ENCODE peak calls at places on chromosome 7, in five cellular contexts. W is NCI-H69, X is mesenchymal stem cell, U is MCF 10A, R is GM12892. O is an unnamed sample.

GRCh38 chr7:7996568-7996967 is 28.0 kb downstream of the GLCCI1 start:
- DNase-seq in W (peak), X (no peak), R (no peak), U (peak), O (no peak)

GRCh38 chr7:69769826-69770225 is 171.6 kb downstream of the AUTS2 start:
- DNase-seq in R (no peak), X (no peak), W (peak), U (no peak), O (no peak)

GRCh38 chr7:1401011-1401410 is 58.3 kb downstream of the MICALL2 start:
- DNase-seq in W (no peak), U (no peak), R (no peak), X (no peak), O (no peak)

GRCh38 chr7:5824297-5824610 is 42.8 kb upstream of the RNF216 start:
- DNase-seq in U (no peak), R (no peak), X (no peak), W (peak), O (no peak)

GRCh38 chr7:85974176-85974575 is 669.5 kb upstream of the GRM3 start:
- DNase-seq in W (no peak), R (no peak), U (no peak), X (no peak), O (no peak)

GRCh38 chr7:86280150-86280549 is 363.6 kb upstream of the GRM3 start:
- DNase-seq in U (no peak), X (no peak), W (no peak), R (no peak), O (no peak)

GRCh38 chr7:128135275-128136214 is 104.3 kb upstream of the LRRC4 start:
- DNase-seq in W (peak), X (peak), R (peak), U (peak), O (peak)

GRCh38 chr7:1888425-1888824 is 218.3 kb downstream of the ELFN1 start:
- DNase-seq in X (no peak), W (no peak), R (no peak), U (no peak), O (no peak)

GRCh38 chr7:99379043-99379577 is 4.6 kb downstream of the ARPC1B start:
- DNase-seq in X (peak), R (no peak), W (no peak), U (peak), O (no peak)

GRCh38 chr7:47262881-47263280 is 319.0 kb downstream of the TNS3 start:
- DNase-seq in U (no peak), W (no peak), R (no peak), X (no peak), O (no peak)

GRCh38 chr7:32204361-32205018 is 134.3 kb upstream of the PDE1C start:
- DNase-seq in X (peak), U (peak), W (peak), R (no peak), O (no peak)

GRCh38 chr7:17944720-17945119 is 4.4 kb upstream of the SNX13 start:
- DNase-seq in X (no peak), W (peak), U (no peak), R (no peak), O (no peak)

GRCh38 chr7:36155811-36156361 is 2.8 kb downstream of the EEPD1 start:
- DNase-seq in R (no peak), U (no peak), X (peak), W (peak), O (no peak)

GRCh38 chr7:109873296-109873695 is 1217.6 kb upstream of the LRRN3 start:
- DNase-seq in R (no peak), X (no peak), U (no peak), W (peak), O (no peak)

GRCh38 chr7:151796091-151796870 is 80.6 kb downstream of the PRKAG2 start:
- DNase-seq in W (no peak), X (no peak), U (peak), R (no peak), O (no peak)

GRCh38 chr7:73668103-73668937 is 689 bp downstream of the VPS37D start:
- DNase-seq in R (no peak), W (peak), U (no peak), X (no peak), O (peak)

GRCh38 chr7:91657386-91658120 is 222.9 kb downstream of the MTERF1 start:
- DNase-seq in U (peak), X (peak), R (no peak), W (no peak), O (no peak)

GRCh38 chr7:50653116-50653854 is 88.1 kb upstream of the DDC start:
- DNase-seq in X (peak), U (peak), W (peak), R (no peak), O (no peak)

GRCh38 chr7:98638853-98639252 is 21.8 kb downstream of the NPTX2 start:
- DNase-seq in W (no peak), X (no peak), U (no peak), R (no peak), O (no peak)

GRCh38 chr7:108557617-108558016 is 11.9 kb downstream of the THAP5 start:
- DNase-seq in X (no peak), R (no peak), U (no peak), W (no peak), O (no peak)

GRCh38 chr7:2100278-2101205 is 132.2 kb downstream of the MAD1L1 start:
- DNase-seq in W (peak), U (no peak), R (peak), X (no peak), O (no peak)

GRCh38 chr7:41385996-41386395 is 316.9 kb downstream of the INHBA start:
- DNase-seq in X (no peak), W (peak), R (no peak), U (peak), O (no peak)

GRCh38 chr7:149071641-149072437 is 18.7 kb downstream of the ZNF786 start:
- DNase-seq in U (no peak), R (no peak), X (peak), W (no peak), O (no peak)

GRCh38 chr7:25098096-25099046 is 26.7 kb downstream of the CYCS start:
- DNase-seq in W (peak), R (peak), X (peak), U (peak), O (peak)

GRCh38 chr7:45578022-45578421 is 3.9 kb downstream of the ADCY1 start:
- DNase-seq in R (no peak), U (no peak), X (no peak), W (no peak), O (no peak)

GRCh38 chr7:28815928-28816373 is 142.2 kb downstream of the TRIL start:
- DNase-seq in R (no peak), U (no peak), W (no peak), X (no peak), O (no peak)

GRCh38 chr7:98974205-98974604 is 95.9 kb downstream of the TRRAP start:
- DNase-seq in R (no peak), X (no peak), U (no peak), W (no peak), O (no peak)

GRCh38 chr7:86848226-86848625 is 204.5 kb downstream of the GRM3 start:
- DNase-seq in U (no peak), W (no peak), R (no peak), X (no peak), O (no peak)

O was measured in D721Med.